ENCODE peak calls at places on chromosomes 11 and 22, in six cellular contexts. B is GM12891, A is GM12892, S is H1, F is K562, M is HepG2. E is an unnamed sample.
A peak's percentile ranks its signal among the peaks of the same experiment; 100 is the strongest.

GRCh38 chr11:65555693-65556231 is 2.4 kb downstream of the LTBP3 start:
- DNase-seq in B (no peak), A (no peak), S (no peak), F (no peak), M (peak; percentile 83), E (peak; percentile 64)

GRCh38 chr22:29555065-29555644 is 1.6 kb upstream of the THOC5 start:
- DNase-seq in B (no peak), A (no peak), S (no peak), F (no peak), M (no peak), E (no peak)

GRCh38 chr22:19851291-19852176 is 3.1 kb downstream of the GNB1L start:
- DNase-seq in B (no peak), A (no peak), S (no peak), F (no peak), M (no peak), E (no peak)

GRCh38 chr11:82775736-82776346 is 42.2 kb upstream of the FAM181B start:
- DNase-seq in B (peak; percentile 26), A (peak; percentile 21), S (peak; percentile 83), F (peak; percentile 62), M (peak; percentile 42), E (peak; percentile 32)

GRCh38 chr11:61580292-61580888 is 486 bp downstream of the SYT7 start:
- DNase-seq in B (no peak), A (no peak), S (peak; percentile 71), F (no peak), M (no peak), E (no peak)

GRCh38 chr11:60657880-60658279 is 41.5 kb upstream of the MS4A8 start:
- DNase-seq in B (no peak), A (no peak), S (no peak), F (no peak), M (peak; percentile 28), E (no peak)

GRCh38 chr22:38734203-38735100 is 21.3 kb downstream of the SUN2 start:
- DNase-seq in B (no peak), A (no peak), S (no peak), F (no peak), M (no peak), E (no peak)

GRCh38 chr11:111454561-111455192 is 57.5 kb downstream of the BTG4 start:
- DNase-seq in B (peak; percentile 51), A (no peak), S (peak; percentile 88), F (peak; percentile 78), M (peak; percentile 42), E (peak; percentile 78)

DNA sequence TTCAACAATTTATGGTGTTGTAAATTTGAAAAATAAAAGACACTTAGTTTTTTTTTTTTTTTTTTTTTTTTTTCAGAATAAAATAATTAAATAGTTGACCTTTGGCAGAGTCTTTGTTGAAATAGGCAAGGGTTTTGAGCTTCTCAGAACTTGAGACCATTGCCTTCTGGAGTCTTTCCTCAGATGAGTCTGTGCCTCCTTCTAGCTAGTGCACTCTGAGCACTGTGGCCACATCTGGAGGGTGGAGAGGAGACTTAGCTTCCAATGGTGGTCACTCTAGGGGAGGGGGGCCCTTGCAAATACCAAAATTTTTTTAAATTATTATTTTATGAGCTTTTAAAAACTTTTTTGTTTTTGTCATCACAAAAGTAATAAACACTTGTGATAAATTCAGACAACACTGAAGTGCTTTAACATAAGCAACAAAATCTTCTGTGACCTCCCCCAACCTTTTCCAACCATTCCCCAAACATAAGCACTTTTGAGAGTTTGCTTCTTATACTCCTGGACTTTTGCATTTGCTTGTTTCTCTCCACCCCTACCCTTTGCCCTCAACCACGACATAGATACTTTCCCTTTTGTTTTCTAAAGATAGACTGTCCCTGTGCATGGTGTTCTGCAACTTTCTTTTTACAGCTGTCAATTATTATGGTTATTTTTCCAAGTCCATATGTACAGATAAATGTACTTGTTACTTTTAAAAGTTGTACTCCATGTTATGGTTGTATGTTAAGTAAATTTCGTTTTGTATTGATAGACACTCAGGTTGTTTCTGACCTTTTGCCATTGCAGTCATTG is 41.1 kb downstream of the BMAL1 start:
- DNase-seq in B (no peak), A (no peak), S (no peak), F (no peak), M (no peak), E (no peak)
- TF ChIP-seq TAF1 in B (no peak), A (no peak), S (no peak), F (no peak), M (no peak), E (no peak)

DNA sequence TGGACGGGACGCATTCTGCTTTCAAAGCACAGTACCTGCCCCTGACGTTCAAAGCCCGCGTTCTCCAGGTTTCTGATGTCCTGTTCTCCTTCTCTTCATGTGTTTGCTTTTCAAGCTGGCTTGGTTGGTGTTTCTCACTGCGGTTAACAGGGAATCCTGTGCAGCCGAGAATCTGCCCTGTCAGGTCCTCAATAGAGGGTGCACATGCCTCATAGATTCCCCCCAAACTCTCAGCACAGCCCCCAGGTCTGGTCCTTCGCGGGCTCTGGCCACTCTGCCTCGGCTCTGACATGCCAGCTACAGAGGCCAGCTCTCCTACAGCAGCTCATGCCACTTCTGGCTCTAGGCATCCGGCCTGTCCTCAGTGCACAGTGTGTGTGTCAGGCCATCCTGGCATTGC is 1343.8 kb downstream of the TBC1D22A start:
- DNase-seq in B (no peak), A (no peak), S (no peak), F (no peak), M (no peak), E (no peak)
- TF ChIP-seq TAF1 in B (no peak), A (no peak), S (no peak), F (no peak), M (no peak), E (no peak)

DNA sequence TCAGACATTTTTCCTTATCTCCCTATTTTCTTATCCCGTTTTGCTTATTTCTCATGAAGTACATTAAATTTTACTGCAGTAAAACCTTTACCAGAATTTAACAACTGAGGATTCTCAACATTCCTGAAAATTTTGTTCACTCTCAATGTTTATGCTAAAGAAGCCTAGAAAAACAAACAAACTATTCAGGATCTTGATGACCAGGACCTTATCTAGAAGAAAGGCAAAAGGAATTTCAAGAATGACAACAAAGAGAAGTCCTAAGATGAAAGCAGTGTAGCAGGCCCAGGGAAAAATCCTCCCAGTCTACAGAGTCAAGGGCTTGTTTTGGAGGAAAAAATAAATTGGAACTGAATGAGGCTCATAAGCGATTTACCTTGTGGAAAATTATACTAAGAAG is 283.3 kb upstream of the ARHGAP42 start:
- DNase-seq in B (no peak), A (no peak), S (no peak), F (no peak), M (no peak), E (no peak)
- TF ChIP-seq TAF1 in B (no peak), A (no peak), S (no peak), F (no peak), M (no peak), E (no peak)

GRCh38 chr11:45933846-45934579 is 11.6 kb downstream of the LARGE2 start:
- DNase-seq in B (no peak), A (no peak), S (no peak), F (no peak), M (no peak), E (no peak)

GRCh38 chr11:45932217-45932616 is 9.8 kb downstream of the LARGE2 start:
- DNase-seq in B (no peak), A (no peak), S (no peak), F (no peak), M (no peak), E (no peak)

GRCh38 chr11:45934580-45935318 is 12.3 kb downstream of the LARGE2 start:
- DNase-seq in B (no peak), A (no peak), S (no peak), F (no peak), M (no peak), E (no peak)

GRCh38 chr11:45931739-45932138 is 9.3 kb downstream of the LARGE2 start:
- DNase-seq in B (no peak), A (no peak), S (no peak), F (no peak), M (no peak), E (no peak)

DNA sequence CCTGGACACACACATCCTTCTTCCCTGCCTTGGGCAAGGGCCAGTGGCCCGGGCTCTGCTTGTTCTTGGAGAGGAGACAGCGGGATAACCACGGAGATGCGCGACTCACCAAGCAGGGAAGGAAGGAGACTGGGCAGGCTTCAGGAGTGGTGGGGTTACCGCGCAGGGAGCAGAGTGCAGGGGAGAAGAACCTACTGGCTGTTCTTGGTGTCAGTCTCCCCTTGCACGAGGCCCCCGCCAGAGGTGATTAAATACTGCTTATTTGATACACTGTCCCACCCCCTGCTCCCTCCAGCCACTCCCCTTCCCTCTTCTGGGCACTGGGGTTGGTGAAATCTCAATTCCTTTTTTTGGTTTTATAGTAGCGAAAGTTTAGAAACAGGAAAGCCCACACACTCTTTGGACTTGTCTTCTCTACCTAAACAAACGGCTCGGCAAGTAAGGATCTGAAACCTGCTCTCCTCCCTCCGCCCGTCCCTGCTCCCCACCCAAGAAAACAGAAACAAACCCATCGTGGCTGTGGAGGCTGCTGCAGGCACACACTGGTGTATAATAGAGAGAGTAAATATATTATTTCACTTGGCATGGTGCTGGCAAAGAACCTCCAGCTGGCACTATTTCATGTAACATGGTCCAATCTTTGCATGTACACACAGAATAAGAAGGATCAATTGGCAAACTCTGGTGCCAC is 10.8 kb downstream of the LARGE2 start:
- DNase-seq in B (no peak), A (no peak), S (no peak), F (no peak), M (no peak), E (no peak)
- TF ChIP-seq TAF1 in B (no peak), A (no peak), S (no peak), F (no peak), M (no peak), E (no peak)

GRCh38 chr11:11988099-11988651 is 20.3 kb downstream of the DKK3 start:
- DNase-seq in B (no peak), A (no peak), S (no peak), F (no peak), M (no peak), E (no peak)
- TF ChIP-seq TAF1 in B (no peak), A (no peak), S (no peak), F (no peak), M (no peak), E (no peak)

GRCh38 chr11:64250875-64251721 is at the start of gene PLCB3:
- DNase-seq in B (peak; percentile 92), A (peak; percentile 93), S (peak; percentile 86), F (peak; percentile 92), M (no peak), E (peak; percentile 96)

GRCh38 chr11:64253481-64253880 is 2.2 kb downstream of the PLCB3 start:
- DNase-seq in B (no peak), A (no peak), S (no peak), F (no peak), M (no peak), E (no peak)

GRCh38 chr11:64253043-64253442 is 1.7 kb downstream of the PLCB3 start:
- DNase-seq in B (no peak), A (no peak), S (no peak), F (no peak), M (no peak), E (no peak)

GRCh38 chr11:64251722-64251985 is 324 bp downstream of the PLCB3 start:
- DNase-seq in B (no peak), A (no peak), S (no peak), F (no peak), M (no peak), E (no peak)

GRCh38 chr11:64251986-64252837 is 882 bp downstream of the PLCB3 start:
- DNase-seq in B (no peak), A (peak; percentile 69), S (peak; percentile 68), F (peak; percentile 76), M (no peak), E (peak; percentile 75)
- TF ChIP-seq TAF1 in B (no peak), A (no peak), S (no peak), F (peak; percentile 55), M (no peak), E (peak; percentile 41)

DNA sequence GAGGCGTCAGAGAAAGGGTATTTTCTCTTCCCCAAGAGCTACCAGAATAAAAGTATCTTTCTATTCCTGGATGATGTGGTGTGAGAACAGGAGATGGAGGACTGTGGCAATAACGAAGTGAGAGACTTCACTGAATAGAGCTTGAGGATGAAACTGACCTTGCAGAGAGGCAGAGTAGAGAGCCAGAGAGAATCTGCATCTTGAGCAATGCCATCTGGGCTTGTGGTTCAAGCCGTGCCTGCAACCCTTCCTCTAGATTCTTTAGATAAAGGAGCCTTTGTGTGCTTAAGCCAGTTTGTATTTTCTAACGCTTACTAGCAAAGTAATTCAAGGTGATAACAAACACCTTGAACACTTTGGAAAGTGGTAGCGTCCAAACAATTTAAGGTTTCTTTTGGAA is 2.2 kb downstream of the ME3 start:
- DNase-seq in B (no peak), A (no peak), S (no peak), F (no peak), M (no peak), E (no peak)
- TF ChIP-seq TAF1 in B (no peak), A (no peak), S (no peak), F (no peak), M (no peak), E (no peak)